ENCODE peak calls at places on chromosomes 12 and 14, in nine cellular contexts. One of them, this sample, is unnamed.

GRCh38 chr14:50308363-50308762 is 3.7 kb downstream of the L2HGDH start:
- DNase-seq in hypothalamus: no peak
- DNase-seq in psoas muscle: no peak
- DNase-seq in fibroblast of mammary gland: no peak
- DNase-seq in Right ventricle myocardium superior: no peak
- DNase-seq in HCT116: no peak
- DNase-seq in stimulated activated CD8-positive, alpha-beta memory T cell treated with anti-CD3 and anti-CD28 coated beads, Interleukin-15, amount 100 ng/mL, for 24 hours: no peak
- DNase-seq in activated CD4-positive, alpha-beta memory T cell treated with anti-CD3 and anti-CD28 coated beads, Interleukin-2, amount 10 ng/mL, durations not matched to agents 7 days and 5 days: no peak
- DNase-seq in ELF-1: no peak
- DNase-seq in this sample: no peak

GRCh38 chr12:46299846-46300245 is 31.0 kb upstream of the SLC38A1 start:
- DNase-seq in hypothalamus: no peak
- DNase-seq in activated CD4-positive, alpha-beta memory T cell treated with anti-CD3 and anti-CD28 coated beads, Interleukin-2, amount 10 ng/mL, durations not matched to agents 7 days and 5 days: no peak
- DNase-seq in stimulated activated CD8-positive, alpha-beta memory T cell treated with anti-CD3 and anti-CD28 coated beads, Interleukin-15, amount 100 ng/mL, for 24 hours: no peak
- DNase-seq in ELF-1: no peak
- DNase-seq in HCT116: no peak
- DNase-seq in psoas muscle: no peak
- DNase-seq in Right ventricle myocardium superior: no peak
- DNase-seq in fibroblast of mammary gland: no peak
- DNase-seq in this sample: peak

GRCh38 chr12:105409881-105410471 is 79.5 kb downstream of the C12orf75 start:
- DNase-seq in ELF-1: peak
- DNase-seq in hypothalamus: no peak
- DNase-seq in fibroblast of mammary gland: peak
- DNase-seq in activated CD4-positive, alpha-beta memory T cell treated with anti-CD3 and anti-CD28 coated beads, Interleukin-2, amount 10 ng/mL, durations not matched to agents 7 days and 5 days: no peak
- DNase-seq in Right ventricle myocardium superior: peak
- DNase-seq in stimulated activated CD8-positive, alpha-beta memory T cell treated with anti-CD3 and anti-CD28 coated beads, Interleukin-15, amount 100 ng/mL, for 24 hours: no peak
- DNase-seq in psoas muscle: peak
- DNase-seq in HCT116: no peak
- DNase-seq in this sample: peak

GRCh38 chr12:14723763-14724162 is 27.4 kb upstream of the GUCY2C start:
- DNase-seq in fibroblast of mammary gland: peak
- DNase-seq in Right ventricle myocardium superior: peak
- DNase-seq in psoas muscle: no peak
- DNase-seq in activated CD4-positive, alpha-beta memory T cell treated with anti-CD3 and anti-CD28 coated beads, Interleukin-2, amount 10 ng/mL, durations not matched to agents 7 days and 5 days: peak
- DNase-seq in HCT116: peak
- DNase-seq in hypothalamus: no peak
- DNase-seq in stimulated activated CD8-positive, alpha-beta memory T cell treated with anti-CD3 and anti-CD28 coated beads, Interleukin-15, amount 100 ng/mL, for 24 hours: no peak
- DNase-seq in ELF-1: peak
- DNase-seq in this sample: peak

GRCh38 chr14:91714805-91715204 is 17.1 kb downstream of the CATSPERB start:
- DNase-seq in HCT116: no peak
- DNase-seq in hypothalamus: no peak
- DNase-seq in activated CD4-positive, alpha-beta memory T cell treated with anti-CD3 and anti-CD28 coated beads, Interleukin-2, amount 10 ng/mL, durations not matched to agents 7 days and 5 days: peak
- DNase-seq in ELF-1: peak
- DNase-seq in stimulated activated CD8-positive, alpha-beta memory T cell treated with anti-CD3 and anti-CD28 coated beads, Interleukin-15, amount 100 ng/mL, for 24 hours: no peak
- DNase-seq in Right ventricle myocardium superior: no peak
- DNase-seq in psoas muscle: no peak
- DNase-seq in fibroblast of mammary gland: no peak
- DNase-seq in this sample: peak

GRCh38 chr12:87491089-87491488 is 538.1 kb downstream of the C12orf50 start:
- DNase-seq in HCT116: no peak
- DNase-seq in Right ventricle myocardium superior: no peak
- DNase-seq in activated CD4-positive, alpha-beta memory T cell treated with anti-CD3 and anti-CD28 coated beads, Interleukin-2, amount 10 ng/mL, durations not matched to agents 7 days and 5 days: no peak
- DNase-seq in stimulated activated CD8-positive, alpha-beta memory T cell treated with anti-CD3 and anti-CD28 coated beads, Interleukin-15, amount 100 ng/mL, for 24 hours: no peak
- DNase-seq in psoas muscle: no peak
- DNase-seq in fibroblast of mammary gland: no peak
- DNase-seq in ELF-1: no peak
- DNase-seq in hypothalamus: no peak
- DNase-seq in this sample: no peak

GRCh38 chr12:105025890-105026289 is 39.8 kb downstream of the NOPCHAP1 start:
- DNase-seq in hypothalamus: no peak
- DNase-seq in stimulated activated CD8-positive, alpha-beta memory T cell treated with anti-CD3 and anti-CD28 coated beads, Interleukin-15, amount 100 ng/mL, for 24 hours: no peak
- DNase-seq in psoas muscle: no peak
- DNase-seq in fibroblast of mammary gland: peak
- DNase-seq in HCT116: no peak
- DNase-seq in Right ventricle myocardium superior: no peak
- DNase-seq in ELF-1: no peak
- DNase-seq in activated CD4-positive, alpha-beta memory T cell treated with anti-CD3 and anti-CD28 coated beads, Interleukin-2, amount 10 ng/mL, durations not matched to agents 7 days and 5 days: no peak
- DNase-seq in this sample: peak

GRCh38 chr12:100716949-100717732 is 77.4 kb upstream of the ANO4 start:
- DNase-seq in activated CD4-positive, alpha-beta memory T cell treated with anti-CD3 and anti-CD28 coated beads, Interleukin-2, amount 10 ng/mL, durations not matched to agents 7 days and 5 days: no peak
- DNase-seq in psoas muscle: no peak
- DNase-seq in hypothalamus: no peak
- DNase-seq in Right ventricle myocardium superior: no peak
- DNase-seq in fibroblast of mammary gland: peak
- DNase-seq in ELF-1: peak
- DNase-seq in stimulated activated CD8-positive, alpha-beta memory T cell treated with anti-CD3 and anti-CD28 coated beads, Interleukin-15, amount 100 ng/mL, for 24 hours: no peak
- DNase-seq in HCT116: no peak
- DNase-seq in this sample: no peak

GRCh38 chr14:74251546-74252030 is 12.3 kb downstream of the VSX2 start:
- DNase-seq in hypothalamus: peak
- DNase-seq in psoas muscle: peak
- DNase-seq in Right ventricle myocardium superior: peak
- DNase-seq in fibroblast of mammary gland: peak
- DNase-seq in stimulated activated CD8-positive, alpha-beta memory T cell treated with anti-CD3 and anti-CD28 coated beads, Interleukin-15, amount 100 ng/mL, for 24 hours: no peak
- DNase-seq in ELF-1: peak
- DNase-seq in activated CD4-positive, alpha-beta memory T cell treated with anti-CD3 and anti-CD28 coated beads, Interleukin-2, amount 10 ng/mL, durations not matched to agents 7 days and 5 days: peak
- DNase-seq in HCT116: peak
- DNase-seq in this sample: peak

GRCh38 chr12:4118017-4118510 is 155.5 kb upstream of the CCND2 start:
- DNase-seq in psoas muscle: no peak
- DNase-seq in hypothalamus: no peak
- DNase-seq in activated CD4-positive, alpha-beta memory T cell treated with anti-CD3 and anti-CD28 coated beads, Interleukin-2, amount 10 ng/mL, durations not matched to agents 7 days and 5 days: no peak
- DNase-seq in Right ventricle myocardium superior: peak
- DNase-seq in stimulated activated CD8-positive, alpha-beta memory T cell treated with anti-CD3 and anti-CD28 coated beads, Interleukin-15, amount 100 ng/mL, for 24 hours: no peak
- DNase-seq in fibroblast of mammary gland: peak
- DNase-seq in HCT116: no peak
- DNase-seq in ELF-1: no peak
- DNase-seq in this sample: no peak

GRCh38 chr12:54420766-54421144 is 1.7 kb upstream of the ITGA5 start:
- DNase-seq in HCT116: no peak
- DNase-seq in psoas muscle: peak
- DNase-seq in Right ventricle myocardium superior: no peak
- DNase-seq in stimulated activated CD8-positive, alpha-beta memory T cell treated with anti-CD3 and anti-CD28 coated beads, Interleukin-15, amount 100 ng/mL, for 24 hours: no peak
- DNase-seq in activated CD4-positive, alpha-beta memory T cell treated with anti-CD3 and anti-CD28 coated beads, Interleukin-2, amount 10 ng/mL, durations not matched to agents 7 days and 5 days: no peak
- DNase-seq in ELF-1: peak
- DNase-seq in hypothalamus: no peak
- DNase-seq in fibroblast of mammary gland: peak
- DNase-seq in this sample: no peak

GRCh38 chr14:75222208-75222701 is 45.8 kb upstream of the TMED10 start:
- DNase-seq in ELF-1: peak
- DNase-seq in hypothalamus: no peak
- DNase-seq in HCT116: no peak
- DNase-seq in stimulated activated CD8-positive, alpha-beta memory T cell treated with anti-CD3 and anti-CD28 coated beads, Interleukin-15, amount 100 ng/mL, for 24 hours: no peak
- DNase-seq in fibroblast of mammary gland: peak
- DNase-seq in activated CD4-positive, alpha-beta memory T cell treated with anti-CD3 and anti-CD28 coated beads, Interleukin-2, amount 10 ng/mL, durations not matched to agents 7 days and 5 days: no peak
- DNase-seq in Right ventricle myocardium superior: peak
- DNase-seq in psoas muscle: no peak
- DNase-seq in this sample: peak

GRCh38 chr12:109951751-109952150 is 44.4 kb downstream of the GIT2 start:
- DNase-seq in psoas muscle: peak
- DNase-seq in fibroblast of mammary gland: peak
- DNase-seq in HCT116: peak
- DNase-seq in hypothalamus: no peak
- DNase-seq in stimulated activated CD8-positive, alpha-beta memory T cell treated with anti-CD3 and anti-CD28 coated beads, Interleukin-15, amount 100 ng/mL, for 24 hours: no peak
- DNase-seq in Right ventricle myocardium superior: peak
- DNase-seq in activated CD4-positive, alpha-beta memory T cell treated with anti-CD3 and anti-CD28 coated beads, Interleukin-2, amount 10 ng/mL, durations not matched to agents 7 days and 5 days: no peak
- DNase-seq in ELF-1: no peak
- DNase-seq in this sample: peak

GRCh38 chr12:11508699-11509098 is 113.3 kb upstream of the PRB2 start:
- DNase-seq in Right ventricle myocardium superior: no peak
- DNase-seq in activated CD4-positive, alpha-beta memory T cell treated with anti-CD3 and anti-CD28 coated beads, Interleukin-2, amount 10 ng/mL, durations not matched to agents 7 days and 5 days: no peak
- DNase-seq in HCT116: no peak
- DNase-seq in psoas muscle: no peak
- DNase-seq in stimulated activated CD8-positive, alpha-beta memory T cell treated with anti-CD3 and anti-CD28 coated beads, Interleukin-15, amount 100 ng/mL, for 24 hours: no peak
- DNase-seq in ELF-1: no peak
- DNase-seq in fibroblast of mammary gland: peak
- DNase-seq in hypothalamus: no peak
- DNase-seq in this sample: no peak

GRCh38 chr12:51269174-51270066 is 795 bp downstream of the SMAGP start:
- DNase-seq in Right ventricle myocardium superior: peak
- DNase-seq in hypothalamus: no peak
- DNase-seq in psoas muscle: peak
- DNase-seq in HCT116: no peak
- DNase-seq in ELF-1: peak
- DNase-seq in activated CD4-positive, alpha-beta memory T cell treated with anti-CD3 and anti-CD28 coated beads, Interleukin-2, amount 10 ng/mL, durations not matched to agents 7 days and 5 days: peak
- DNase-seq in fibroblast of mammary gland: peak
- DNase-seq in stimulated activated CD8-positive, alpha-beta memory T cell treated with anti-CD3 and anti-CD28 coated beads, Interleukin-15, amount 100 ng/mL, for 24 hours: no peak
- DNase-seq in this sample: no peak

GRCh38 chr14:34711169-34711568 is 3.2 kb downstream of the CFL2 start:
- DNase-seq in activated CD4-positive, alpha-beta memory T cell treated with anti-CD3 and anti-CD28 coated beads, Interleukin-2, amount 10 ng/mL, durations not matched to agents 7 days and 5 days: no peak
- DNase-seq in Right ventricle myocardium superior: no peak
- DNase-seq in hypothalamus: no peak
- DNase-seq in HCT116: no peak
- DNase-seq in ELF-1: no peak
- DNase-seq in stimulated activated CD8-positive, alpha-beta memory T cell treated with anti-CD3 and anti-CD28 coated beads, Interleukin-15, amount 100 ng/mL, for 24 hours: no peak
- DNase-seq in fibroblast of mammary gland: peak
- DNase-seq in psoas muscle: no peak
- DNase-seq in this sample: no peak

GRCh38 chr12:57549203-57549908 is 488 bp upstream of the KIF5A start:
- DNase-seq in activated CD4-positive, alpha-beta memory T cell treated with anti-CD3 and anti-CD28 coated beads, Interleukin-2, amount 10 ng/mL, durations not matched to agents 7 days and 5 days: no peak
- DNase-seq in HCT116: no peak
- DNase-seq in hypothalamus: no peak
- DNase-seq in psoas muscle: no peak
- DNase-seq in stimulated activated CD8-positive, alpha-beta memory T cell treated with anti-CD3 and anti-CD28 coated beads, Interleukin-15, amount 100 ng/mL, for 24 hours: no peak
- DNase-seq in fibroblast of mammary gland: no peak
- DNase-seq in Right ventricle myocardium superior: no peak
- DNase-seq in ELF-1: no peak
- DNase-seq in this sample: no peak

GRCh38 chr12:84842406-84843013 is 70.1 kb downstream of the SLC6A15 start:
- DNase-seq in fibroblast of mammary gland: peak
- DNase-seq in ELF-1: no peak
- DNase-seq in stimulated activated CD8-positive, alpha-beta memory T cell treated with anti-CD3 and anti-CD28 coated beads, Interleukin-15, amount 100 ng/mL, for 24 hours: no peak
- DNase-seq in HCT116: peak
- DNase-seq in activated CD4-positive, alpha-beta memory T cell treated with anti-CD3 and anti-CD28 coated beads, Interleukin-2, amount 10 ng/mL, durations not matched to agents 7 days and 5 days: no peak
- DNase-seq in hypothalamus: no peak
- DNase-seq in psoas muscle: no peak
- DNase-seq in Right ventricle myocardium superior: no peak
- DNase-seq in this sample: peak

GRCh38 chr14:103522649-103523582 is at the start of gene CKB:
- DNase-seq in fibroblast of mammary gland: no peak
- DNase-seq in psoas muscle: peak
- DNase-seq in hypothalamus: peak
- DNase-seq in Right ventricle myocardium superior: peak
- DNase-seq in activated CD4-positive, alpha-beta memory T cell treated with anti-CD3 and anti-CD28 coated beads, Interleukin-2, amount 10 ng/mL, durations not matched to agents 7 days and 5 days: no peak
- DNase-seq in HCT116: no peak
- DNase-seq in stimulated activated CD8-positive, alpha-beta memory T cell treated with anti-CD3 and anti-CD28 coated beads, Interleukin-15, amount 100 ng/mL, for 24 hours: no peak
- DNase-seq in ELF-1: peak
- DNase-seq in this sample: peak

GRCh38 chr14:104246401-104247335 is 108.3 kb downstream of the KIF26A start:
- DNase-seq in activated CD4-positive, alpha-beta memory T cell treated with anti-CD3 and anti-CD28 coated beads, Interleukin-2, amount 10 ng/mL, durations not matched to agents 7 days and 5 days: no peak
- DNase-seq in ELF-1: no peak
- DNase-seq in psoas muscle: no peak
- DNase-seq in hypothalamus: no peak
- DNase-seq in stimulated activated CD8-positive, alpha-beta memory T cell treated with anti-CD3 and anti-CD28 coated beads, Interleukin-15, amount 100 ng/mL, for 24 hours: no peak
- DNase-seq in HCT116: no peak
- DNase-seq in Right ventricle myocardium superior: no peak
- DNase-seq in fibroblast of mammary gland: no peak
- DNase-seq in this sample: no peak

GRCh38 chr14:50383618-50384225 is 13.0 kb downstream of the CDKL1 start:
- DNase-seq in hypothalamus: no peak
- DNase-seq in HCT116: no peak
- DNase-seq in stimulated activated CD8-positive, alpha-beta memory T cell treated with anti-CD3 and anti-CD28 coated beads, Interleukin-15, amount 100 ng/mL, for 24 hours: no peak
- DNase-seq in Right ventricle myocardium superior: no peak
- DNase-seq in ELF-1: peak
- DNase-seq in psoas muscle: no peak
- DNase-seq in activated CD4-positive, alpha-beta memory T cell treated with anti-CD3 and anti-CD28 coated beads, Interleukin-2, amount 10 ng/mL, durations not matched to agents 7 days and 5 days: no peak
- DNase-seq in fibroblast of mammary gland: no peak
- DNase-seq in this sample: no peak